ENCODE peak calls at places on chromosomes 6 and 20, in eight cellular contexts. R is HCT116; M is CD8-positive, alpha-beta T cell; Y is heart left ventricle; G is left lung; O is IMR-90; A is RWPE2; E is upper lobe of right lung. F is an unnamed sample.

GRCh38 chr20:43140719-43141118 is 49.0 kb downstream of the PTPRT start:
- ATAC-seq in R (no peak), Y (no peak), M (no peak), A (peak; percentile 40), G (peak; percentile 24), O (no peak), E (no peak), F (no peak)

GRCh38 chr6:422423-423061 is 31.0 kb downstream of the IRF4 start:
- ATAC-seq in M (peak; percentile 62), O (peak; percentile 97), G (peak; percentile 96), Y (no peak), A (peak; percentile 97), E (peak; percentile 90), R (peak; percentile 74), F (peak; percentile 53)

GRCh38 chr6:44045672-44046015 is 81.6 kb downstream of the MRPL14 start:
- ATAC-seq in M (no peak), Y (peak; percentile 83), O (no peak), R (no peak), E (peak; percentile 36), A (no peak), G (peak; percentile 42), F (peak; percentile 33)

GRCh38 chr6:82144007-82144851 is 103.3 kb downstream of the IBTK start:
- ATAC-seq in O (peak; percentile 96), M (no peak), R (peak; percentile 93), Y (peak; percentile 91), E (no peak), G (peak; percentile 88), A (peak; percentile 98), F (peak; percentile 82)

GRCh38 chr6:38713812-38714211 is 1.3 kb upstream of the DNAH8 start:
- ATAC-seq in R (no peak), E (peak; percentile 49), Y (no peak), A (no peak), O (no peak), G (no peak), M (peak; percentile 83), F (no peak)

GRCh38 chr6:122049341-122049740 is 350.1 kb upstream of the HSF2 start:
- ATAC-seq in A (peak; percentile 67), R (no peak), M (no peak), G (peak; percentile 69), E (peak; percentile 53), O (peak; percentile 75), Y (no peak), F (peak; percentile 52)

GRCh38 chr6:165220030-165220429 is 89.4 kb downstream of the C6orf118 start:
- ATAC-seq in O (no peak), E (no peak), R (no peak), Y (no peak), A (no peak), G (no peak), M (no peak), F (no peak)

GRCh38 chr6:110626442-110626841 is 150.0 kb upstream of the SLC22A16 start:
- ATAC-seq in O (no peak), A (no peak), R (no peak), Y (no peak), E (no peak), G (no peak), M (no peak), F (no peak)

GRCh38 chr6:157302761-157303160 is 20.6 kb downstream of the TMEM242 start:
- ATAC-seq in M (no peak), R (no peak), A (no peak), E (no peak), G (no peak), O (no peak), Y (no peak), F (no peak)

GRCh38 chr6:157300436-157300835 is 22.9 kb downstream of the TMEM242 start:
- ATAC-seq in M (no peak), G (no peak), O (no peak), R (no peak), E (no peak), A (no peak), Y (peak; percentile 65), F (no peak)

GRCh38 chr6:157307661-157308060 is 15.7 kb downstream of the TMEM242 start:
- ATAC-seq in E (no peak), O (no peak), Y (no peak), M (no peak), G (no peak), A (no peak), R (no peak), F (no peak)

GRCh38 chr6:157304840-157305675 is 18.3 kb downstream of the TMEM242 start:
- ATAC-seq in O (peak; percentile 54), R (no peak), E (peak; percentile 74), M (no peak), Y (peak; percentile 80), A (no peak), G (peak; percentile 63), F (peak; percentile 66)

GRCh38 chr6:157305676-157306653 is 17.4 kb downstream of the TMEM242 start:
- ATAC-seq in Y (peak; percentile 29), E (peak; percentile 52), A (no peak), R (no peak), M (no peak), G (peak; percentile 51), O (no peak), F (no peak)
- H3K27ac ChIP-seq in Y (peak overlapping the region; percentile 56), E (peak overlapping the region; percentile 65), A (no peak overlapping the region), R (no peak overlapping the region), M (no peak overlapping the region), G (peak overlapping the region; percentile 76), O (no peak overlapping the region), F (peak overlapping the region; percentile 18)

DNA sequence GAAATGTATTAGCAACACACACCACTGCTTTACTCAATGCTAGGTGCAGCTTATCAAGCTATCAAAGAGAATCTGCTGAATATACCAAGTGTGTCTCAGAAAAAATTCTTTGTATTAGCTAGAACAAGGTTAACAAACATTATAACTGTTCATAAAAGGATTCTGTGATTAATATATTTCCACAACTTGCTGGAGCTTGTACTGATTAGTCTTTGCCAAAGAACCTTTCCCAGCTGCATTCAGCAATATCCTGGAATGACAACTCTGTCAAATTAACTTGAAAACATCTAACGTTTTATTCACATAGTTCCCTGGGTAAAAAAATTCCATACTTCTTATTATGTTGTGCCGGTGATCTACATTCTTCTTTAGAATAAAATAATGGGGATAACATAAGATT is 252.7 kb downstream of the FOXC1 start:
- ATAC-seq in E (no peak), R (no peak), G (no peak), Y (no peak), O (no peak), M (no peak), A (peak; percentile 44), F (no peak)
- H3K27ac ChIP-seq in E (no peak overlapping the region), R (no peak overlapping the region), G (no peak overlapping the region), Y (no peak overlapping the region), O (no peak overlapping the region), M (no peak overlapping the region), A (no peak overlapping the region), F (no peak overlapping the region)

DNA sequence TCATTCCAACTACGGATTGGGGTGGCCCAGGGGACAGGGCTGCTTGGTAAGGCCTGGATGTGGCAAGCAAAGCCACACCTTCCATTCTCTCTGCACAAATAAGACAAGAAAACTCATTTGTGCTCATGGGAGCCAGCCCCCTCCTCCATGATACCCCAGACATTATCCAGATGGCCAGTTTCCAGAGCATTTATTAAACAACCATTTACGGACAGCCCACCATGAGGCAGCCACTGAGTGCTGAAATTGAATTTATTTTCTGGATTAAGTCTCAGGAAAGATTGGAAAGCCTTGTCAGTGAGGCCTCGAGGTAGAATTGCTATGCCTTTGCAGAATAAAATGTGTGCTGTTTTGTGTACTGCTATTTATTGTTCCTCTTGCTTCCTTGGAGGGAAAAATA is 151.1 kb downstream of the UNC5CL start:
- ATAC-seq in G (no peak), A (no peak), O (no peak), M (no peak), E (no peak), Y (no peak), R (no peak), F (no peak)
- H3K27ac ChIP-seq in G (no peak overlapping the region), A (no peak overlapping the region), O (no peak overlapping the region), M (no peak overlapping the region), E (no peak overlapping the region), Y (no peak overlapping the region), R (no peak overlapping the region), F (no peak overlapping the region)

GRCh38 chr6:53330137-53330536 is 18.6 kb downstream of the ELOVL5 start:
- ATAC-seq in G (no peak), E (no peak), R (no peak), M (no peak), Y (no peak), O (no peak), A (no peak), F (no peak)

GRCh38 chr6:53328375-53328774 is 20.4 kb downstream of the ELOVL5 start:
- ATAC-seq in E (no peak), G (no peak), R (no peak), Y (no peak), M (no peak), O (no peak), A (no peak), F (no peak)

GRCh38 chr6:53335224-53335994 is 13.3 kb downstream of the ELOVL5 start:
- ATAC-seq in A (no peak), E (peak; percentile 55), G (peak; percentile 33), M (peak; percentile 83), Y (peak; percentile 49), O (no peak), R (no peak), F (no peak)

GRCh38 chr6:53333439-53334408 is 15.0 kb downstream of the ELOVL5 start:
- ATAC-seq in E (no peak), M (no peak), R (no peak), O (no peak), G (no peak), Y (no peak), A (no peak), F (no peak)

DNA sequence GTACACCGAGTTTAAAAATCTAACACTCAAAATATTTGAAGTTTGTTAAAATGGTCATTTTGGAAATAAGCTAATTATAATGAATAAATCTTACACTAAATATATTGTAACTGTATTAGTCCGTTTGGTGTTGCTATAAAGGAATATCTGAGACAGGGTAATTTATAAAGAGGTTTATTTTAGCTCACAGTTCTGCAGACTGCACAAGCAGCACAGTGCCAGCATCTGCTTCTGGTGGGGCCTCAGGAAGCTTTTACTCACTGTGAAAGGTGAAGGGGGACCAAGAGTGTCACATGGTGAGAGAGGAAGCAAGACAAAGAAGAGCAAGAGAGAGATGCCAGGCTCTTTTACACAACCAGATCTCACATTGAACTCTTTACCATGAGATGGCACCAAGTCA is 17.1 kb downstream of the ELOVL5 start:
- ATAC-seq in Y (no peak), R (no peak), G (no peak), M (no peak), O (no peak), A (no peak), E (no peak), F (no peak)
- H3K27ac ChIP-seq in Y (no peak overlapping the region), R (no peak overlapping the region), G (no peak overlapping the region), M (no peak overlapping the region), O (no peak overlapping the region), A (no peak overlapping the region), E (no peak overlapping the region), F (no peak overlapping the region)